ENCODE peak calls at places on chromosomes 1 and 21, in four cellular contexts. One of them, this sample, is unnamed.

GRCh38 chr1:169833179-169833901 is 38.6 kb upstream of the METTL18 start:
- DNase-seq in NCI-H1105 treated with DMSO at 0.1 percent for 48 hours: no peak
- DNase-seq in hepatic stellate cell: no peak
- DNase-seq in tibial artery: no peak
- DNase-seq in this sample: no peak

GRCh38 chr1:235093013-235093618 is 35.5 kb downstream of the TOMM20 start:
- DNase-seq in NCI-H1105 treated with DMSO at 0.1 percent for 48 hours: no peak
- DNase-seq in hepatic stellate cell: peak; percentile 79
- DNase-seq in tibial artery: peak; percentile 76
- DNase-seq in this sample: no peak

GRCh38 chr1:157691285-157691920 is 9.2 kb downstream of the FCRL3 start:
- DNase-seq in NCI-H1105 treated with DMSO at 0.1 percent for 48 hours: peak; percentile 59
- DNase-seq in hepatic stellate cell: peak; percentile 26
- DNase-seq in tibial artery: no peak
- DNase-seq in this sample: no peak

GRCh38 chr1:43867946-43868740 is 65.5 kb upstream of the ARTN start:
- DNase-seq in NCI-H1105 treated with DMSO at 0.1 percent for 48 hours: no peak
- DNase-seq in hepatic stellate cell: peak; percentile 58
- DNase-seq in tibial artery: no peak
- DNase-seq in this sample: no peak

GRCh38 chr1:203424861-203425667 is 50.5 kb upstream of the PRELP start:
- DNase-seq in NCI-H1105 treated with DMSO at 0.1 percent for 48 hours: no peak
- DNase-seq in hepatic stellate cell: peak; percentile 33
- DNase-seq in tibial artery: no peak
- DNase-seq in this sample: no peak

GRCh38 chr1:186680031-186681012 is at the start of gene PTGS2:
- DNase-seq in NCI-H1105 treated with DMSO at 0.1 percent for 48 hours: peak; percentile 81
- DNase-seq in hepatic stellate cell: peak; percentile 80
- DNase-seq in tibial artery: peak; percentile 91
- DNase-seq in this sample: no peak

GRCh38 chr1:219279017-219279770 is 105.5 kb downstream of the LYPLAL1 start:
- DNase-seq in NCI-H1105 treated with DMSO at 0.1 percent for 48 hours: no peak
- DNase-seq in hepatic stellate cell: no peak
- DNase-seq in tibial artery: no peak
- DNase-seq in this sample: no peak

GRCh38 chr1:27044613-27045091 is 32.0 kb upstream of the TENT5B start:
- DNase-seq in NCI-H1105 treated with DMSO at 0.1 percent for 48 hours: peak; percentile 61
- DNase-seq in hepatic stellate cell: peak; percentile 80
- DNase-seq in tibial artery: peak; percentile 91
- DNase-seq in this sample: peak; percentile 77

GRCh38 chr1:23463286-23463685 is 20.7 kb downstream of the ASAP3 start:
- DNase-seq in NCI-H1105 treated with DMSO at 0.1 percent for 48 hours: no peak
- DNase-seq in hepatic stellate cell: no peak
- DNase-seq in tibial artery: no peak
- DNase-seq in this sample: no peak

GRCh38 chr1:42734201-42735035 is 5.6 kb downstream of the CLDN19 start:
- DNase-seq in NCI-H1105 treated with DMSO at 0.1 percent for 48 hours: no peak
- DNase-seq in hepatic stellate cell: no peak
- DNase-seq in tibial artery: no peak
- DNase-seq in this sample: no peak

GRCh38 chr1:172745014-172745413 is 86.1 kb downstream of the FASLG start:
- DNase-seq in NCI-H1105 treated with DMSO at 0.1 percent for 48 hours: peak; percentile 16
- DNase-seq in hepatic stellate cell: peak; percentile 27
- DNase-seq in tibial artery: no peak
- DNase-seq in this sample: no peak

GRCh38 chr21:34192646-34193285 is 119.4 kb downstream of the MRPS6 start:
- DNase-seq in NCI-H1105 treated with DMSO at 0.1 percent for 48 hours: no peak
- DNase-seq in hepatic stellate cell: no peak
- DNase-seq in tibial artery: no peak
- DNase-seq in this sample: no peak

GRCh38 chr1:15501208-15502032 is 22.6 kb downstream of the CASP9 start:
- DNase-seq in NCI-H1105 treated with DMSO at 0.1 percent for 48 hours: peak; percentile 60
- DNase-seq in hepatic stellate cell: peak; percentile 76
- DNase-seq in tibial artery: no peak
- DNase-seq in this sample: no peak

GRCh38 chr1:230204852-230205251 is 137.8 kb downstream of the GALNT2 start:
- DNase-seq in NCI-H1105 treated with DMSO at 0.1 percent for 48 hours: no peak
- DNase-seq in hepatic stellate cell: no peak
- DNase-seq in tibial artery: no peak
- DNase-seq in this sample: no peak

GRCh38 chr1:7648761-7649384 is 122.2 kb upstream of the VAMP3 start:
- DNase-seq in NCI-H1105 treated with DMSO at 0.1 percent for 48 hours: no peak
- DNase-seq in hepatic stellate cell: no peak
- DNase-seq in tibial artery: no peak
- DNase-seq in this sample: no peak

GRCh38 chr1:90574692-90575370 is 142.3 kb downstream of the BARHL2 start:
- DNase-seq in NCI-H1105 treated with DMSO at 0.1 percent for 48 hours: no peak
- DNase-seq in hepatic stellate cell: no peak
- DNase-seq in tibial artery: no peak
- DNase-seq in this sample: no peak

GRCh38 chr1:151156515-151156819 is at the start of gene TNFAIP8L2:
- DNase-seq in NCI-H1105 treated with DMSO at 0.1 percent for 48 hours: no peak
- DNase-seq in hepatic stellate cell: no peak
- DNase-seq in tibial artery: no peak
- DNase-seq in this sample: peak; percentile 39

GRCh38 chr1:205983925-205984725 is 19.1 kb downstream of the RAB7B start:
- DNase-seq in NCI-H1105 treated with DMSO at 0.1 percent for 48 hours: no peak
- DNase-seq in hepatic stellate cell: peak; percentile 74
- DNase-seq in tibial artery: peak; percentile 70
- DNase-seq in this sample: no peak

GRCh38 chr1:27868556-27868931 is 3.8 kb upstream of the THEMIS2 start:
- DNase-seq in NCI-H1105 treated with DMSO at 0.1 percent for 48 hours: no peak
- DNase-seq in hepatic stellate cell: no peak
- DNase-seq in tibial artery: no peak
- DNase-seq in this sample: no peak

GRCh38 chr1:223534677-223535076 is 130.8 kb downstream of the CAPN8 start:
- DNase-seq in NCI-H1105 treated with DMSO at 0.1 percent for 48 hours: no peak
- DNase-seq in hepatic stellate cell: no peak
- DNase-seq in tibial artery: no peak
- DNase-seq in this sample: no peak

GRCh38 chr21:33871171-33871570 is 44.4 kb downstream of the ATP5PO start:
- DNase-seq in NCI-H1105 treated with DMSO at 0.1 percent for 48 hours: no peak
- DNase-seq in hepatic stellate cell: peak; percentile 75
- DNase-seq in tibial artery: no peak
- DNase-seq in this sample: no peak